ENCODE peak calls at places on chromosomes 7 and 10, in six cellular contexts. C is breast epithelium, Y is adipocyte, N is stomach, J is SK-N-SH, G is transverse colon. D is an unnamed sample. For H3K4me1, the result is how much of the 10 kb centered on the place peaks cover.

GRCh38 chr10:81866753-81867152 is 8.2 kb upstream of the NRG3 start:
- DNase-seq in N (no peak), J (no peak), Y (no peak), G (no peak), C (no peak), D (no peak)

GRCh38 chr10:75043256-75044121 is 68.0 kb upstream of the SAMD8 start:
- DNase-seq in N (no peak), G (no peak), Y (no peak), J (peak), C (no peak), D (peak)

GRCh38 chr10:118818621-118819221 is 64.0 kb upstream of the CACUL1 start:
- DNase-seq in G (no peak), C (no peak), Y (no peak), N (no peak), J (peak), D (peak)

GRCh38 chr7:148584154-148584827 is 6.3 kb upstream of the C7orf33 start:
- DNase-seq in N (no peak), Y (no peak), G (no peak), C (no peak), J (no peak), D (no peak)

GRCh38 chr7:2394566-2395082 is 8.8 kb upstream of the CHST12 start:
- DNase-seq in N (no peak), G (no peak), J (no peak), Y (no peak), C (no peak), D (no peak)

GRCh38 chr10:26727005-26727404 is 29.5 kb downstream of the PDSS1 start:
- DNase-seq in C (no peak), G (no peak), J (no peak), Y (no peak), N (no peak), D (no peak)

GRCh38 chr7:27784399-27785053 is 44.6 kb downstream of the TAX1BP1 start:
- DNase-seq in N (no peak), J (peak), C (no peak), G (no peak), Y (peak), D (no peak)

GRCh38 chr10:59362184-59362966 is at the start of gene FAM13C:
- DNase-seq in G (peak), Y (peak), C (peak), N (peak), J (peak), D (peak)

GRCh38 chr10:130358981-130359650 is 222.9 kb downstream of the GLRX3 start:
- DNase-seq in C (no peak), J (peak), Y (no peak), G (no peak), N (peak), D (no peak)

GRCh38 chr10:21495002-21495685 is 30.3 kb downstream of the SKIDA1 start:
- DNase-seq in J (peak), G (no peak), N (no peak), Y (no peak), C (no peak), D (no peak)

GRCh38 chr10:74153123-74153522 is 2.1 kb downstream of the ADK start:
- DNase-seq in N (no peak), C (no peak), Y (peak), G (no peak), J (peak), D (no peak)

GRCh38 chr7:34687529-34687928 is 29.5 kb downstream of the NPSR1 start:
- DNase-seq in N (no peak), C (no peak), Y (no peak), G (no peak), J (no peak), D (no peak)

GRCh38 chr7:22390512-22390911 is 33.6 kb upstream of the RAPGEF5 start:
- DNase-seq in C (no peak), N (no peak), Y (no peak), J (no peak), G (no peak), D (no peak)

GRCh38 chr7:123637878-123638277 is 17.8 kb upstream of the LMOD2 start:
- DNase-seq in J (no peak), C (no peak), N (no peak), G (no peak), Y (no peak), D (no peak)

GRCh38 chr10:101032637-101033201 is 1.7 kb downstream of the SFXN3 start:
- DNase-seq in G (no peak), C (peak), J (peak), N (peak), Y (peak), D (no peak)

GRCh38 chr10:75019360-75019759 is 92.1 kb upstream of the SAMD8 start:
- DNase-seq in Y (peak), J (no peak), G (no peak), N (no peak), C (no peak), D (no peak)

GRCh38 chr7:116216956-116217570 is 6.7 kb downstream of the TES start:
- DNase-seq in G (no peak), J (no peak), Y (no peak), N (no peak), C (no peak), D (no peak)

GRCh38 chr10:69439813-69440506 is 11.3 kb upstream of the TSPAN15 start:
- DNase-seq in C (peak), Y (peak), G (peak), N (peak), J (no peak), D (no peak)

GRCh38 chr10:104318096-104318725 is 20.1 kb downstream of the ITPRIP start:
- DNase-seq in C (no peak), N (no peak), J (no peak), Y (no peak), G (no peak), D (no peak)

GRCh38 chr10:126667568-126667967 is 2.9 kb downstream of the C10orf90 start:
- DNase-seq in J (no peak), N (no peak), G (no peak), C (no peak), Y (no peak), D (no peak)

GRCh38 chr7:146115665-146116451 is 743 bp upstream of the CNTNAP2 start:
- DNase-seq in Y (peak), C (no peak), J (peak), G (peak), N (peak), D (no peak)

DNA sequence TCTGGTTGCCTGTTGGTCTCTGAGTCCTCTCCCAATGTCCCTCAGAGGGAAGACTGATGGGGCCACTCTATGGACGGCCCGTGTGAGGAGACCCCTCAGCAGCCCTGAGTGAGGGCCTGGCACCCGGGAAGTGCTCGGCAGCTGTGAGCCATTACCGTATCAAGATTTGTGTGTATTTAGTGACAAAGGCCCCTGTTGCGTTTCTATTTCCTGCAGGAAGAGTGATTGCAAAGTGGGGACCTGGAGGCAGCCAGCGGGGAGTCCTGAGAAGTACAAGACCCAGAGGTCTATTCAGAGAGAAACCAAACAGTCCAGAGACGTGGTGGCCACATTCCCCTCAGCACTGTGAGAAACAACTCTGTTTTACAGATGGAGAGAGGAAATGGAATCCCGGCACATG is 51.1 kb upstream of the CHST15 start:
- DNase-seq in C (no peak), J (no peak), Y (no peak), N (no peak), G (no peak), D (no peak)
- H3K4me1 ChIP-seq in C (under half), J (under half), Y (under half), N (under half), G (under half), D (under half)

DNA sequence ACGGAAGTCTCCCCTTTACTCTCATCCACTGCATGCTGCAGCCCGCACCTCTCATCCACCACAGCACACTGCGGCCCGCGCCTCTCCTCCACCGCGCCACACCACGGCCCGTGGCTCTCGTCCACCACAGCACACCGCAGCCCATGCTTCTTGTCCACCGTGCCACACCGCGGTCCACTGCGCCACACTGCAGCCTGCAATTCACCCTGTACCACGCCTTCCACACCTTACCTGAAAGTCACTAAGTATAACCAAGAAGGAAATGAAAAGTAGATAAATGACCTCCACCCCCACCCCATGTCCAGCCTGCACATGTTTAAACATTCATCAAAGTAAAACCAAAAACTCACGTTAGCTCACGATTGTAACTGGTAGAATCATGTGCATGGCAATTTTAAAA is 176.1 kb downstream of the DIP2C start:
- DNase-seq in C (no peak), N (peak), G (peak), J (no peak), Y (no peak), D (no peak)
- H3K4me1 ChIP-seq in C (under half), N (under half), G (under half), J (under half), Y (under half), D (under half)

DNA sequence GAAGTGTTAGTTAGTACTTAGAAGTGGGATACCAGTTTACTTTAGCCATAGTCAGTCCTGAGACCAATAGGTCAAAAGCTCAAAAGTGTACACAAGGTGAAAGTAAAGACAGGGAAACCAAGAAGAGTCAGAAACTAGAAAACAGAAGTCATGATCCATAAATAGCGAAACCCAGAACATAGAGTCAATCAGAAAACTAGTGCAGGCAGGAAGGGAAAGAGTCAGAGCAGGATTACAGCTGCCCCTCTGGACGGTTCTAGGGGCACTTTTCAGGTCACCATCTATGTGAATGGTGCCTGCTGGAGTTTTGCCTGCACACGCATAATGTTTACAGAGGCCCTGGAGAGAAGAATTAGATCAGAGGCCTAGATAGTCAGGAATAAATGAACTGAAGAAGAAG is 22.4 kb upstream of the DMTF1 start:
- DNase-seq in N (no peak), J (no peak), C (no peak), G (no peak), Y (no peak), D (no peak)
- H3K4me1 ChIP-seq in N (under half), J (under half), C (under half), G (under half), Y (under half), D (under half)

DNA sequence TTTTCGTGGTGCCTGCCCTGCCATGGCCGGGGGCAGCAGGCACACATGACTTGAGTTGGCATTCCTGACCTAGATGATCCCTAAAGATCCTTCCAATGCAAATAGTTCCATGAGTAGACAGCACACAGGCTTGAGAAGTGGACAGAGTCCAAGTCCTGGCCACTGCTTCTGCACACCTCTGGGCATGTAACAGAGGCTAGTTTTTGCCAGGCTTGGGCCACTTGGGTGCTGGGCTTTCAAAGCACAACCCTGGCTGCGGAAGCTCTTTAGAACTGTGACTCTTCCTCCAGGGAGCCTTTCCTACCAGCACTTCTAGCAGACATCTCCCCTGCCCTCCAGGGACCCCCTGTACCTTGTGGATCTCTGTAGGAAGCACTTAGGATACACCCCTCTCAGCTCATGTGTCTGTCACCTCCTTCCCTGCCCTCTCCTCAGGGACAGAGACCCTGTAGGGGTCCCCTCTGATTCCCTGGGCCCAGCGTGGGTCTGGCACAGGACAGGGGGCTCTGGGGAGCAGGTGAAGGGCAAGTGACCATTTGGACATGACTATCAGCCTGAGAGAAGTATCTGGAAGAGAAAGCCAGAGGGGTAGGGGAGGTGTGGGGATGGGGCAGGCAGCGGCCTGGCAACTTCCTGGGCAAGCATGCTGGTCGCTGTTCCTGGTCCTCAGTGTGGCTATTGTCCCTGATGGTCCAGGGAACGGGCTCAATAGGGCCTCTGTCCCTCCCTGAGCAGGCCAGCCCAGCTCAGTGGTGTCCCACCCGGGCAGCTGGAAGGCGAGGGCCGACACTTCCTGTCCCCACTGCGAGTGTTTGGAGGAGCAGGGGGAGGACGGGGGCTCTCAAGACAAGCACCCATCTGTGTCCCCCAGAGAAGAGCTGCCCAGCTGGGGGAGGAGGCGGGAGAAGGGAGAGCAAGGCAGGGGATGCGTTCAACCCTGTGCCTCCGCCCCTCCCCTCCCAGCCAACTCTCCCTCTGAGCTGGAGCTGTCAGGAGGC is 36.1 kb downstream of the ZCCHC24 start:
- DNase-seq in G (no peak), C (no peak), N (peak), J (no peak), Y (no peak), D (peak)
- H3K4me1 ChIP-seq in G (half or more), C (under half), N (under half), J (under half), Y (half or more), D (under half)

DNA sequence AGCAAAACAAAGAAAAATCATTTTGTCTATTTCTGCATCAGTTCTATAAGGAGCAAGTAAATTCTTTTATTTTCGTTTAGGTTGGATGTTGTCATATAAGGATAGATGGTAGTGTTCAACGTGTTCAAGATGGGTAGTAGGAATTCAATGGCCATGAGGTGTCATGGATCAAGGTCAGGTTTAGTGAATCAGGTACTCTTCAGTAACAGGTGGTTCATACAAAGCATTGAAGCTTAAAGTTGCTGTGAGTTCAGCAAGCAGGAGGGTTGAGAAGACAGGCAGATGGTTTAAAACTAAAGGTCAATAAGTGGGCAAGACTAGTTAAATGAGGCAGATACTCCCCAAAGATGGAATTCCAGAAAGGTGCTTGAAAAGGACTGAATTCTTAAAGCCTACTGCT is 5.6 kb downstream of the LUC7L2 start:
- DNase-seq in C (no peak), J (no peak), G (no peak), N (no peak), Y (no peak), D (no peak)
- H3K4me1 ChIP-seq in C (under half), J (under half), G (under half), N (under half), Y (under half), D (under half)